ENCODE peak calls at places on chromosomes 2 and 18, in seven cellular contexts. M is left ventricle myocardium inferior; K is neuronal stem cell; P is NCI-H69; E is cardiac fibroblast; H is stimulated activated CD4-positive, alpha-beta T cell treated with anti-CD3 and anti-CD28 coated beads, TNF-alpha, amount 100 ng/mL, for 24 hours; T is NCI-H510A treated with DMSO at 0.1 percent for 48 hours. S is an unnamed sample.

GRCh38 chr2:42168459-42169099 is 574 bp upstream of the EML4 start:
- DNase-seq in M (no peak), K (no peak), P (no peak), E (no peak), H (no peak), T (no peak), S (no peak)

GRCh38 chr2:237546040-237546875 is 20.1 kb upstream of the PRLH start:
- DNase-seq in M (no peak), K (no peak), P (no peak), E (no peak), H (no peak), T (no peak), S (no peak)

GRCh38 chr2:101617786-101618185 is 79.7 kb upstream of the MAP4K4 start:
- DNase-seq in M (no peak), K (no peak), P (no peak), E (no peak), H (no peak), T (peak; percentile 16), S (no peak)

GRCh38 chr2:46521215-46521683 is 41.9 kb downstream of the TMEM247 start:
- DNase-seq in M (peak; percentile 77), K (no peak), P (no peak), E (peak; percentile 76), H (no peak), T (no peak), S (no peak)

GRCh38 chr2:175036582-175037018 is 31.4 kb upstream of the CHN1 start:
- DNase-seq in M (no peak), K (peak; percentile 9), P (peak; percentile 59), E (peak; percentile 52), H (no peak), T (peak; percentile 93), S (no peak)

GRCh38 chr18:59516356-59517155 is 157.5 kb upstream of the LMAN1 start:
- DNase-seq in M (peak; percentile 40), K (peak; percentile 27), P (peak; percentile 82), E (peak; percentile 68), H (no peak), T (no peak), S (no peak)

GRCh38 chr2:200585730-200586643 is at the start of gene AOX1:
- DNase-seq in M (peak; percentile 46), K (peak; percentile 52), P (peak; percentile 27), E (peak; percentile 67), H (no peak), T (peak; percentile 47), S (peak; percentile 4)

GRCh38 chr2:146997945-146998344 is 846.9 kb upstream of the ACVR2A start:
- DNase-seq in M (no peak), K (no peak), P (no peak), E (no peak), H (no peak), T (no peak), S (no peak)

GRCh38 chr18:58572181-58572580 is 56.7 kb downstream of the ALPK2 start:
- DNase-seq in M (no peak), K (no peak), P (no peak), E (peak; percentile 99), H (no peak), T (no peak), S (no peak)

GRCh38 chr2:136956050-136956449 is 190.7 kb downstream of the THSD7B start:
- DNase-seq in M (no peak), K (no peak), P (no peak), E (no peak), H (no peak), T (no peak), S (no peak)

GRCh38 chr2:46651363-46652099 is 172.2 kb downstream of the TMEM247 start:
- DNase-seq in M (no peak), K (no peak), P (peak; percentile 12), E (peak; percentile 66), H (no peak), T (no peak), S (no peak)

GRCh38 chr18:24764766-24765165 is 304.3 kb downstream of the HRH4 start:
- DNase-seq in M (no peak), K (no peak), P (no peak), E (no peak), H (no peak), T (no peak), S (no peak)

GRCh38 chr2:158202151-158202778 is 100.6 kb downstream of the UPP2 start:
- DNase-seq in M (no peak), K (no peak), P (peak; percentile 89), E (peak; percentile 31), H (no peak), T (no peak), S (no peak)

GRCh38 chr18:77133920-77134496 is 1.4 kb upstream of the MBP start:
- DNase-seq in M (peak; percentile 60), K (no peak), P (peak; percentile 30), E (no peak), H (no peak), T (peak; percentile 40), S (no peak)

GRCh38 chr18:70188113-70188512 is 17.4 kb downstream of the RTTN start:
- DNase-seq in M (no peak), K (no peak), P (no peak), E (peak; percentile 35), H (no peak), T (no peak), S (no peak)

GRCh38 chr2:236977999-236978398 is 107.7 kb upstream of the COPS8 start:
- DNase-seq in M (no peak), K (no peak), P (no peak), E (no peak), H (no peak), T (no peak), S (no peak)

GRCh38 chr18:27447930-27448329 is 262.8 kb upstream of the CHST9 start:
- DNase-seq in M (no peak), K (no peak), P (no peak), E (no peak), H (no peak), T (peak; percentile 36), S (no peak)

GRCh38 chr18:22314001-22314400 is 103.7 kb downstream of the CTAGE1 start:
- DNase-seq in M (no peak), K (no peak), P (no peak), E (peak; percentile 67), H (no peak), T (no peak), S (no peak)

GRCh38 chr2:74020717-74021406 is 36.2 kb downstream of the TET3 start:
- DNase-seq in M (no peak), K (no peak), P (peak; percentile 10), E (no peak), H (no peak), T (no peak), S (peak; percentile 25)

GRCh38 chr2:181025004-181025403 is 44.6 kb downstream of the UBE2E3 start:
- DNase-seq in M (no peak), K (no peak), P (peak; percentile 26), E (peak; percentile 19), H (no peak), T (peak; percentile 27), S (no peak)

GRCh38 chr2:8006181-8006580 is 675.7 kb upstream of the ID2 start:
- DNase-seq in M (no peak), K (no peak), P (no peak), E (no peak), H (no peak), T (no peak), S (no peak)